ENCODE peak calls at places on chromosomes 7 and 10, in eight cellular contexts. P is aorta; K is psoas muscle; L is CD4-positive, alpha-beta T cell; M is heart right ventricle; V is IMR-90; S is breast epithelium; U is iPS DF 6.9. G is an unnamed sample.
A peak's percentile ranks its signal among the peaks of the same experiment; 100 is the strongest.

GRCh38 chr7:99422091-99422624 is 13.4 kb downstream of the BUD31 start:
- DNase-seq in K (no peak), U (no peak), L (no peak), M (no peak), S (no peak), P (no peak), V (no peak), G (no peak)

GRCh38 chr7:20784311-20785210 is 2.1 kb downstream of the SP8 start:
- DNase-seq in K (no peak), P (no peak), U (no peak), M (no peak), V (no peak), L (no peak), S (no peak), G (no peak)

GRCh38 chr7:43164757-43165156 is 52.3 kb downstream of the HECW1 start:
- DNase-seq in M (no peak), V (peak; percentile 97), L (no peak), U (no peak), S (no peak), K (no peak), P (no peak), G (no peak)

GRCh38 chr7:110718514-110719205 is 372.3 kb upstream of the LRRN3 start:
- DNase-seq in M (no peak), K (no peak), S (no peak), V (no peak), P (no peak), L (no peak), U (peak; percentile 70), G (no peak)

GRCh38 chr10:4596951-4597350 is 229.1 kb upstream of the AKR1E2 start:
- DNase-seq in U (no peak), K (no peak), S (no peak), L (no peak), M (no peak), P (no peak), V (peak; percentile 49), G (no peak)

GRCh38 chr10:61336831-61337230 is 116.3 kb downstream of the TMEM26 start:
- DNase-seq in S (no peak), K (no peak), P (no peak), U (no peak), L (no peak), M (no peak), V (no peak), G (no peak)

GRCh38 chr10:122466866-122467470 is 5.6 kb downstream of the HTRA1 start:
- DNase-seq in U (no peak), P (no peak), V (no peak), S (no peak), L (no peak), M (no peak), K (no peak), G (no peak)

GRCh38 chr10:58513189-58514101 is 773 bp downstream of the BICC1 start:
- DNase-seq in V (peak; percentile 84), K (peak; percentile 73), U (no peak), P (peak; percentile 56), L (no peak), M (peak; percentile 50), S (no peak), G (no peak)

GRCh38 chr10:47181057-47181849 is 118.7 kb upstream of the GDF10 start:
- DNase-seq in S (no peak), V (no peak), P (no peak), K (no peak), U (no peak), M (no peak), L (no peak), G (no peak)

DNA sequence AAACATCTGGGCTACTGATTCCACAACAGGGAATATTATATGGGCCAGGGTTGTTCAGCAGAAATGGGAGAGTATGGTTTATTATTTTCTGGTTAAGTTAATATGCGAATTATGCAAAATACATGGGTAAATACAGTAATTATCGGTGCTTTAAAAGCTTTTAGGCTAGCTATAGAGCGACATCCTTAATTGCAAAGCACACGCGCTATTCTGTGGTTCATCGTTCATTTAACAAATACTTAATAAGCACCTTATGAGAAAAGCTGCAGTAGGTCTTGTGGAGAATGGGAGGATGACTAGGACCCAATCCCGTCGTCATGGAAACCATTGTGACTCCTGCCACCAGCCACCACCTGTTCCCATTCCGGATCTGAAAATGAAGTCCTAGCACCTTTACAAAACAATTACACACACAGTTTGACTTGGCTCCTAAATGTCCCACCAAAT is 615 bp upstream of the CEP41 start:
- DNase-seq in V (peak; percentile 12), U (peak; percentile 47), M (no peak), K (no peak), L (no peak), S (no peak), P (no peak), G (peak; percentile 10)
- H3K9me3 ChIP-seq in V (no peaks in the 10 kb centered on the region), U (no peaks in the 10 kb centered on the region), M (no peaks in the 10 kb centered on the region), K (no peaks in the 10 kb centered on the region), L (no peaks in the 10 kb centered on the region), S (no peaks in the 10 kb centered on the region), P (no peaks in the 10 kb centered on the region), G (no peaks in the 10 kb centered on the region)

GRCh38 chr7:156001496-156002260 is 189.4 kb upstream of the SHH start:
- DNase-seq in L (no peak), P (no peak), V (no peak), K (no peak), U (no peak), S (peak; percentile 41), M (no peak), G (no peak)

GRCh38 chr7:156005202-156005821 is 193.0 kb upstream of the SHH start:
- DNase-seq in M (no peak), P (no peak), S (peak; percentile 36), K (no peak), L (no peak), V (no peak), U (no peak), G (no peak)

GRCh38 chr7:156002362-156003001 is 190.2 kb upstream of the SHH start:
- DNase-seq in L (no peak), M (no peak), V (no peak), U (no peak), S (peak; percentile 22), K (no peak), P (no peak), G (no peak)

GRCh38 chr7:156003220-156004162 is 191.2 kb upstream of the SHH start:
- DNase-seq in U (no peak), P (no peak), K (no peak), L (no peak), M (no peak), S (peak; percentile 19), V (no peak), G (no peak)

GRCh38 chr7:156004265-156005201 is 192.3 kb upstream of the SHH start:
- DNase-seq in V (no peak), L (no peak), M (no peak), P (peak; percentile 34), U (no peak), S (peak; percentile 31), K (no peak), G (no peak)
- H3K9me3 ChIP-seq in V (peaks cover 37% of the 10 kb centered on the region), L (no peaks in the 10 kb centered on the region), M (peaks cover 23% of the 10 kb centered on the region), P (no peaks in the 10 kb centered on the region), U (peaks cover 43% of the 10 kb centered on the region), S (peaks cover 6% of the 10 kb centered on the region), K (no peaks in the 10 kb centered on the region), G (no peaks in the 10 kb centered on the region)

GRCh38 chr10:62657244-62657835 is 147.2 kb upstream of the ADO start:
- DNase-seq in V (no peak), P (no peak), M (no peak), S (no peak), U (no peak), L (no peak), K (no peak), G (no peak)
- H3K9me3 ChIP-seq in V (no peaks in the 10 kb centered on the region), P (peaks cover 1% of the 10 kb centered on the region), M (no peaks in the 10 kb centered on the region), S (no peaks in the 10 kb centered on the region), U (no peaks in the 10 kb centered on the region), L (no peaks in the 10 kb centered on the region), K (no peaks in the 10 kb centered on the region), G (peaks cover 17% of the 10 kb centered on the region)

DNA sequence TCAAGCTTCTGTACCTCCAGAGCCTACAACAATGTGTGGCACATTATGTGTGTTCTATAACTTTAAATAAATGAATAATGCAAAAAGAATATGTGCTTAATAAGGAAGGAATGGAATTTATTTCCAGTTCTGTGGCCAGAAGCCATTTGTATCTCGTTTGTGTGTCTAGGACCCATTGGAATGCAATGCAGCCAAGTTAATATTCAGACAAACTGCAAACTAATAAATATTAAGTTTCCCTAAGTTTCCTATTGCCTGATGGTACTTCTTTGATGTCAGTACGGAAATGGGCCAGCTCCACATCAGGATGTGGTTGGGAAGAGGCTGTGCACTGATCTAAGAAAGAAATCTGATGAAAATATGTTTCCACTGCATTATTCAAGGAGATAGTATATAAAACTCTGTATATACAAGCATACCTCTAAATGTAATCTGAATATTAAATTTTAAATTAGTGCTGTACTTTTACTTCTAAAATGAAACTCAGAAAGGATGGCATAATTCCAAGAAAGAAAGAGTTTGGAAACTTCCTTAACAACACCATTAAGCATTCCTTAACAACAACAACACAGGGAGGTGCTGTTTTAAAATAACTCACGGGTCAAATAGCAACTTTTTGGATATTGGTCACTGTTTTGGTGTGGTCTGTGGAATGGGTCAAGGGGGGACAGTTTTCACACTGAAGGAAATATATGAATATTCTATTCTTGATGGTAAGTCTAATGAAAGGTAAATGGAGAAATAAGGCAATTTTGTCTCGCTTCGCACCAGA is 29.4 kb upstream of the ANKRD30A start:
- DNase-seq in M (no peak), P (no peak), S (no peak), L (no peak), K (no peak), U (no peak), V (no peak), G (no peak)
- H3K9me3 ChIP-seq in M (peaks cover 4% of the 10 kb centered on the region), P (no peaks in the 10 kb centered on the region), S (no peaks in the 10 kb centered on the region), L (no peaks in the 10 kb centered on the region), K (no peaks in the 10 kb centered on the region), U (peaks cover 3% of the 10 kb centered on the region), V (peaks cover 4% of the 10 kb centered on the region), G (no peaks in the 10 kb centered on the region)

GRCh38 chr7:158350166-158350900 is 237.3 kb downstream of the PTPRN2 start:
- DNase-seq in V (no peak), L (no peak), P (no peak), U (no peak), S (peak; percentile 24), K (no peak), M (no peak), G (no peak)

GRCh38 chr7:158351481-158351880 is 236.1 kb downstream of the PTPRN2 start:
- DNase-seq in U (no peak), L (no peak), P (no peak), S (peak; percentile 33), K (no peak), V (no peak), M (no peak), G (no peak)

GRCh38 chr7:158345731-158346130 is 241.9 kb downstream of the PTPRN2 start:
- DNase-seq in M (no peak), V (no peak), P (no peak), S (no peak), L (no peak), U (no peak), K (no peak), G (no peak)

GRCh38 chr7:158351051-158351450 is 236.6 kb downstream of the PTPRN2 start:
- DNase-seq in V (no peak), P (no peak), M (no peak), U (no peak), S (peak; percentile 43), K (no peak), L (no peak), G (no peak)

DNA sequence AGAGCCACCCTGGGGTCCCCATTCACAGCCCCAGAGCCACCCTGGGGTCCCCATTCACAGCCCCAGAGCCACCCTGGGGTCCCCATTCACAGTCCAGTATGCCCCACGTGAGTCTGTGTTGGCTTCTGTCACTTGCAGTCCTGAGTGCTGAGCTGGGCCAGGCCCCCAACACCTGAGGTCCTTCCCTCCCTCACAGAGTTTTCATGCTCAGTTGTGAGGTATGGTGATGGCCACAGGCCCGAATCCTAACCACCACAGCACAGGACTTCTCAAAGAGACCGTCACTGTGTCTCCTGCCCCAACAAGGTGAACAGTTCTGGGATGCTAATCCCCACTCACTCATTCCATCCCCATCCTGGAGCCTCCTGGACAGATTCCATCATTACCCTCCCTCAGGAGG is 239.2 kb downstream of the PTPRN2 start:
- DNase-seq in K (no peak), P (no peak), V (no peak), L (no peak), U (no peak), M (no peak), S (no peak), G (no peak)
- H3K9me3 ChIP-seq in K (no peaks in the 10 kb centered on the region), P (no peaks in the 10 kb centered on the region), V (peaks cover 35% of the 10 kb centered on the region), L (no peaks in the 10 kb centered on the region), U (peaks cover 21% of the 10 kb centered on the region), M (no peaks in the 10 kb centered on the region), S (no peaks in the 10 kb centered on the region), G (no peaks in the 10 kb centered on the region)